ENCODE peak calls at places on chromosomes 12 and 14, in four cellular contexts. One of them, this sample, is unnamed.

GRCh38 chr14:104343294-104343625 is 204.9 kb downstream of the KIF26A start:
- DNase-seq in HepG2: no peak
- DNase-seq in K562: no peak
- DNase-seq in WTC11: no peak
- DNase-seq in this sample: no peak

GRCh38 chr12:25764409-25764808 is 194.1 kb upstream of the RASSF8 start:
- DNase-seq in WTC11: no peak
- DNase-seq in HepG2: no peak
- DNase-seq in K562: no peak
- DNase-seq in this sample: no peak

GRCh38 chr12:107788690-107789458 is 14.4 kb downstream of the ASCL4 start:
- DNase-seq in K562: no peak
- DNase-seq in WTC11: no peak
- DNase-seq in HepG2: peak; percentile 32
- DNase-seq in this sample: no peak

GRCh38 chr14:50813544-50813863 is 17.5 kb downstream of the NIN start:
- DNase-seq in WTC11: no peak
- DNase-seq in K562: no peak
- DNase-seq in HepG2: no peak
- DNase-seq in this sample: no peak

GRCh38 chr12:59087077-59087673 is 166.9 kb upstream of the LRIG3 start:
- DNase-seq in HepG2: no peak
- DNase-seq in K562: no peak
- DNase-seq in WTC11: no peak
- DNase-seq in this sample: no peak

GRCh38 chr12:124786065-124786964 is 77.3 kb downstream of the SCARB1 start:
- DNase-seq in WTC11: peak; percentile 87
- DNase-seq in HepG2: no peak
- DNase-seq in K562: no peak
- DNase-seq in this sample: peak; percentile 77

GRCh38 chr12:116675339-116676107 is 62.3 kb downstream of the SPRING1 start:
- DNase-seq in K562: no peak
- DNase-seq in HepG2: no peak
- DNase-seq in WTC11: no peak
- DNase-seq in this sample: no peak

GRCh38 chr14:104288272-104288671 is 149.9 kb downstream of the KIF26A start:
- DNase-seq in K562: no peak
- DNase-seq in WTC11: peak; percentile 7
- DNase-seq in HepG2: no peak
- DNase-seq in this sample: no peak

GRCh38 chr14:58638231-58639205 is 756 bp downstream of the DACT1 start:
- DNase-seq in HepG2: no peak
- DNase-seq in K562: no peak
- DNase-seq in WTC11: peak; percentile 43
- DNase-seq in this sample: peak; percentile 26

GRCh38 chr12:70812124-70812523 is 108.4 kb downstream of the PTPRR start:
- DNase-seq in WTC11: no peak
- DNase-seq in K562: no peak
- DNase-seq in HepG2: no peak
- DNase-seq in this sample: no peak

GRCh38 chr12:13816394-13816793 is 165.0 kb downstream of the GRIN2B start:
- DNase-seq in WTC11: no peak
- DNase-seq in K562: no peak
- DNase-seq in HepG2: no peak
- DNase-seq in this sample: no peak

GRCh38 chr14:54908230-54908629 is 5.6 kb upstream of the GCH1 start:
- DNase-seq in WTC11: no peak
- DNase-seq in HepG2: no peak
- DNase-seq in K562: no peak
- DNase-seq in this sample: no peak

GRCh38 chr12:34347367-34347766 is 325.1 kb downstream of the ALG10 start:
- DNase-seq in WTC11: no peak
- DNase-seq in K562: peak; percentile 81
- DNase-seq in HepG2: peak; percentile 18
- DNase-seq in this sample: peak; percentile 45

GRCh38 chr14:41615011-41615595 is 8.4 kb downstream of the LRFN5 start:
- DNase-seq in WTC11: no peak
- DNase-seq in K562: no peak
- DNase-seq in HepG2: no peak
- DNase-seq in this sample: no peak

GRCh38 chr14:60510976-60511599 is 2.1 kb downstream of the SIX6 start:
- DNase-seq in WTC11: peak; percentile 39
- DNase-seq in K562: no peak
- DNase-seq in HepG2: no peak
- DNase-seq in this sample: no peak

GRCh38 chr12:31218203-31219025 is 107.5 kb downstream of the SINHCAF start:
- DNase-seq in WTC11: peak; percentile 43
- DNase-seq in HepG2: no peak
- DNase-seq in K562: no peak
- DNase-seq in this sample: no peak

GRCh38 chr12:70307868-70308267 is 58.2 kb upstream of the KCNMB4 start:
- DNase-seq in HepG2: no peak
- DNase-seq in WTC11: no peak
- DNase-seq in K562: no peak
- DNase-seq in this sample: no peak

GRCh38 chr12:122102331-122102730 is 23.8 kb downstream of the MLXIP start:
- DNase-seq in HepG2: no peak
- DNase-seq in WTC11: no peak
- DNase-seq in K562: no peak
- DNase-seq in this sample: no peak

GRCh38 chr12:67742461-67742860 is 93.9 kb downstream of the DYRK2 start:
- DNase-seq in WTC11: no peak
- DNase-seq in HepG2: no peak
- DNase-seq in K562: no peak
- DNase-seq in this sample: no peak

GRCh38 chr14:99174920-99175319 is 97.1 kb downstream of the BCL11B start:
- DNase-seq in K562: no peak
- DNase-seq in WTC11: no peak
- DNase-seq in HepG2: no peak
- DNase-seq in this sample: no peak

GRCh38 chr12:1481326-1481725 is 113.1 kb downstream of the FBXL14 start:
- DNase-seq in K562: no peak
- DNase-seq in WTC11: no peak
- DNase-seq in HepG2: no peak
- DNase-seq in this sample: no peak

GRCh38 chr12:65533177-65533883 is 254.8 kb downstream of the MSRB3 start:
- DNase-seq in HepG2: no peak
- DNase-seq in K562: no peak
- DNase-seq in WTC11: no peak
- DNase-seq in this sample: no peak

GRCh38 chr12:29519585-29520182 is 22.2 kb upstream of the OVCH1 start:
- DNase-seq in HepG2: peak; percentile 28
- DNase-seq in WTC11: no peak
- DNase-seq in K562: peak; percentile 25
- DNase-seq in this sample: peak; percentile 21

GRCh38 chr12:3200032-3200617 is 122.9 kb downstream of the TSPAN9 start:
- DNase-seq in HepG2: no peak
- DNase-seq in K562: no peak
- DNase-seq in WTC11: peak; percentile 93
- DNase-seq in this sample: peak; percentile 80

GRCh38 chr12:94614288-94614721 is 36.1 kb downstream of the TMCC3 start:
- DNase-seq in WTC11: peak; percentile 41
- DNase-seq in K562: no peak
- DNase-seq in HepG2: no peak
- DNase-seq in this sample: peak; percentile 34

GRCh38 chr12:106956048-106956935 is 585 bp downstream of the TMEM263 start:
- DNase-seq in HepG2: peak; percentile 87
- DNase-seq in K562: peak; percentile 67
- DNase-seq in WTC11: peak; percentile 14
- DNase-seq in this sample: peak; percentile 56

GRCh38 chr12:65269603-65270002 is 8.9 kb upstream of the MSRB3 start:
- DNase-seq in HepG2: no peak
- DNase-seq in K562: no peak
- DNase-seq in WTC11: no peak
- DNase-seq in this sample: no peak

GRCh38 chr12:2396448-2396871 is 343.7 kb downstream of the CACNA1C start:
- DNase-seq in K562: no peak
- DNase-seq in WTC11: no peak
- DNase-seq in HepG2: no peak
- DNase-seq in this sample: no peak

GRCh38 chr14:54877015-54877702 is 25.5 kb downstream of the GCH1 start:
- DNase-seq in HepG2: no peak
- DNase-seq in K562: no peak
- DNase-seq in WTC11: no peak
- DNase-seq in this sample: no peak

GRCh38 chr14:69699743-69700309 is 67.1 kb upstream of the SRSF5 start:
- DNase-seq in HepG2: no peak
- DNase-seq in K562: no peak
- DNase-seq in WTC11: no peak
- DNase-seq in this sample: no peak

GRCh38 chr12:57718641-57719528 is 19.7 kb downstream of the AGAP2 start:
- DNase-seq in K562: no peak
- DNase-seq in HepG2: no peak
- DNase-seq in WTC11: no peak
- DNase-seq in this sample: no peak

GRCh38 chr12:26428420-26428819 is 233.0 kb downstream of the SSPN start:
- DNase-seq in WTC11: no peak
- DNase-seq in HepG2: no peak
- DNase-seq in K562: no peak
- DNase-seq in this sample: no peak

GRCh38 chr12:127640181-127640886 is 626.6 kb upstream of the TMEM132C start:
- DNase-seq in WTC11: no peak
- DNase-seq in K562: no peak
- DNase-seq in HepG2: no peak
- DNase-seq in this sample: no peak

GRCh38 chr12:55688716-55689655 is 18.7 kb downstream of the ITGA7 start:
- DNase-seq in K562: no peak
- DNase-seq in WTC11: no peak
- DNase-seq in HepG2: no peak
- DNase-seq in this sample: no peak

GRCh38 chr12:55687746-55688145 is 20.0 kb downstream of the ITGA7 start:
- DNase-seq in K562: no peak
- DNase-seq in HepG2: no peak
- DNase-seq in WTC11: no peak
- DNase-seq in this sample: no peak

GRCh38 chr12:55685671-55686070 is 22.0 kb downstream of the ITGA7 start:
- DNase-seq in WTC11: no peak
- DNase-seq in K562: no peak
- DNase-seq in HepG2: no peak
- DNase-seq in this sample: no peak

GRCh38 chr12:55684761-55685370 is 22.8 kb downstream of the ITGA7 start:
- DNase-seq in WTC11: no peak
- DNase-seq in HepG2: no peak
- DNase-seq in K562: no peak
- DNase-seq in this sample: no peak

DNA sequence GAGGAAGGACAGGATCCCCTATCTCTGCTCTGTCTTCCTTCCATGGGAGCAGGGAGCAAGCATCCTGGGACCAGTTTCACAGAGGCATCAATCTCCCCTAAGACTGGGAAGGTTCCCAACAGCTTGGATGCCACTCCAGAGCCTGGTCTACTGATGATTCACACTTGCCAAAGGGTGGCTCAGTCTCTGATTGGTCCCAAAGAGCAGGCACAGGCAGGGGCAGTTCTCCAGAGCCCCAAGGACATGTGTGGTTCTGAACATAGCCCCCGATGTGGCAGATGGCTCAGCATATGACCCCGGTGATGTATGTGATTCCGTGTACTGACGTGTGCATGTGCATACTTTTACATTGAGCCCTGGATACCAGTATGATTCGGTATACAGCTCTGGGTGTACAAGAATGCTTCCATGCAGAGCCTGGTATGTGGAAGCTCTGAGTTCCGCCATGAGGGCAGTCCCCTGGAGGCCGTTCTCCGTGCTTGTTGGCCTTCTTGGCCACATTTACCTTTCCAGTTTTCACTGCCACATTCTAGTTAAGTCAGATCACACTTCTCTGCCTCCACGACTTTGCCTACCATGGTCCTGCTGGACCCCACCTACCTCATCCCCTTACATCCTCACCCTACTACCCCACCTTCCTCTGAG is 21.2 kb downstream of the ITGA7 start:
- DNase-seq in HepG2: no peak
- DNase-seq in WTC11: no peak
- DNase-seq in K562: no peak
- DNase-seq in this sample: no peak
- TF ChIP-seq ELF4 in HepG2: no peak
- TF ChIP-seq ELF4 in WTC11: no peak
- TF ChIP-seq ELF4 in K562: no peak
- TF ChIP-seq ELF4 in this sample: no peak

GRCh38 chr14:105865904-105866840 is 339.8 kb downstream of the TMEM121 start:
- DNase-seq in WTC11: peak; percentile 3
- DNase-seq in K562: no peak
- DNase-seq in HepG2: no peak
- DNase-seq in this sample: no peak
- TF ChIP-seq ELF4 in WTC11: no peak
- TF ChIP-seq ELF4 in K562: no peak
- TF ChIP-seq ELF4 in HepG2: no peak
- TF ChIP-seq ELF4 in this sample: no peak

GRCh38 chr14:93346926-93347721 is at the start of gene COX8C:
- DNase-seq in HepG2: no peak
- DNase-seq in K562: peak; percentile 35
- DNase-seq in WTC11: peak; percentile 17
- DNase-seq in this sample: no peak
- TF ChIP-seq ELF4 in HepG2: no peak
- TF ChIP-seq ELF4 in K562: no peak
- TF ChIP-seq ELF4 in WTC11: no peak
- TF ChIP-seq ELF4 in this sample: no peak

DNA sequence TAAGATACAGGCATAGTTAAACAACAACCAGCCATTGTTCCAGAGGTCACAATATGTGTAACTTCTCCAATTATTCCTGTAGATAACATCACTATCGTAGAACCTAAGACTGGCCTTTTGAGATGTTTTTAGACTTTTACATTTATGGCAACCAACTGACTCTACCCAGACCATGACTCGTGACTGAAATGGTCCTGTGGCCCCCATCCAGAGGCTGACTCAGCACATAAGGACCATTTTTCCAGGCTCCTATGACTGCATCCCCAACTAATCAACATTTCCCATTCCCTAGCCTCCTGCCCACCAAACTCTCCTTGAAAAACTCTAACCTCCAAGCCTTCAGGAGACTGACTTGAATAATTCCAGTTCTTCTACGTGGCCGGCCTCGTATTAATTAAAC is 52.6 kb upstream of the NID2 start:
- DNase-seq in WTC11: no peak
- DNase-seq in K562: no peak
- DNase-seq in HepG2: no peak
- DNase-seq in this sample: no peak
- TF ChIP-seq ELF4 in WTC11: no peak
- TF ChIP-seq ELF4 in K562: no peak
- TF ChIP-seq ELF4 in HepG2: no peak
- TF ChIP-seq ELF4 in this sample: no peak

GRCh38 chr14:52071675-52072074 is 2.8 kb upstream of the NID2 start:
- DNase-seq in K562: no peak
- DNase-seq in HepG2: no peak
- DNase-seq in WTC11: no peak
- DNase-seq in this sample: no peak
- TF ChIP-seq ELF4 in K562: no peak
- TF ChIP-seq ELF4 in HepG2: no peak
- TF ChIP-seq ELF4 in WTC11: no peak
- TF ChIP-seq ELF4 in this sample: no peak

DNA sequence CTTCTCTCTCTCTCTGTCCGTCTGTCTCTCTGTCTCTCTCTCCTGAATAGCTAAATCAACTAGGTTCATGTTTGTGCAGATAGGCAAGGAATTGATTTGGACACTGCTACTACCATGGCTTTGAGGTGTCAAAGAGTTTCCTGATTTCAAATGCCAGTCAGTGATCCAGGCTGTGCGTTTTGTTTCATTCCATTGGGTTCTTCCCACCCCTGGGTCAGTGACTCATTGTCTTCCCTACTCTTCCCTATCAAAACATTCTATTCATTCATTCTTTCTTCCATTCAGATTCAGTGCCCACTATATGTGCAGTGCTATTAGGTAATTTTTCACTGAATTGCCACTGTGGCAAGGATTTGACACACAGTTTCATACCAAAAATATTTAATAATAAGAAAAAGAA is 50.3 kb downstream of the RPH3A start:
- DNase-seq in K562: no peak
- DNase-seq in HepG2: no peak
- DNase-seq in WTC11: no peak
- DNase-seq in this sample: no peak
- TF ChIP-seq ELF4 in K562: no peak
- TF ChIP-seq ELF4 in HepG2: no peak
- TF ChIP-seq ELF4 in WTC11: no peak
- TF ChIP-seq ELF4 in this sample: no peak